ENCODE peak calls at places on chromosomes 11 and 22, in eight cellular contexts. P, E, K, H, M, B, A and U are unnamed samples.

GRCh38 chr11:65593518-65594414 is 1.8 kb downstream of the KCNK7 start:
- DNase-seq in A (no peak), M (no peak), P (no peak), H (no peak), K (peak; percentile 63), E (peak; percentile 57), B (peak; percentile 61), U (peak; percentile 75)

GRCh38 chr11:93490996-93491618 is 52.1 kb downstream of the SMCO4 start:
- DNase-seq in B (no peak), K (no peak), P (no peak), H (no peak), E (no peak), A (no peak), M (no peak), U (no peak)

GRCh38 chr11:33160147-33160546 is 1.1 kb downstream of the CSTF3 start:
- DNase-seq in K (no peak), E (no peak), M (no peak), A (no peak), P (no peak), H (no peak), B (no peak), U (no peak)

GRCh38 chr11:48081151-48082010 is 101.0 kb downstream of the PTPRJ start:
- DNase-seq in H (peak; percentile 76), P (no peak), A (no peak), B (no peak), K (peak; percentile 42), E (no peak), M (no peak), U (no peak)

GRCh38 chr11:25961539-25961938 is 370.4 kb upstream of the ANO3 start:
- DNase-seq in E (no peak), B (no peak), A (no peak), H (no peak), P (no peak), M (no peak), K (no peak), U (no peak)

GRCh38 chr22:46803031-46803880 is 40.8 kb downstream of the TBC1D22A start:
- DNase-seq in P (peak; percentile 78), M (peak; percentile 67), E (peak; percentile 84), K (peak; percentile 74), B (peak; percentile 67), A (no peak), H (no peak), U (peak; percentile 84)

GRCh38 chr11:81496566-81496965 is 1237.1 kb downstream of the FAM181B start:
- DNase-seq in H (no peak), P (no peak), B (no peak), K (no peak), E (no peak), M (no peak), A (no peak), U (no peak)

GRCh38 chr11:94880216-94880615 is 93.1 kb downstream of the CWC15 start:
- DNase-seq in A (no peak), M (no peak), B (no peak), E (no peak), P (no peak), H (no peak), K (no peak), U (no peak)

GRCh38 chr11:106399075-106399500 is 321.6 kb downstream of the AASDHPPT start:
- DNase-seq in H (peak; percentile 8), B (no peak), P (no peak), E (no peak), A (peak; percentile 88), M (peak; percentile 15), K (no peak), U (no peak)

GRCh38 chr11:129699711-129700304 is 115.8 kb upstream of the TMEM45B start:
- DNase-seq in M (no peak), K (no peak), A (no peak), B (no peak), H (no peak), E (peak; percentile 6), P (no peak), U (no peak)

GRCh38 chr11:128956401-128957203 is 13.9 kb upstream of the TP53AIP1 start:
- DNase-seq in P (no peak), A (peak; percentile 14), E (peak; percentile 73), M (peak; percentile 60), B (peak; percentile 49), K (peak; percentile 16), H (no peak), U (peak; percentile 60)

GRCh38 chr11:60891103-60891741 is 15.2 kb downstream of the PRPF19 start:
- DNase-seq in H (no peak), A (no peak), K (no peak), P (no peak), B (no peak), E (no peak), M (no peak), U (no peak)

GRCh38 chr11:85746640-85747039 is 60.6 kb upstream of the CCDC89 start:
- DNase-seq in M (no peak), H (no peak), E (no peak), B (no peak), A (no peak), K (no peak), P (no peak), U (no peak)

GRCh38 chr22:26763633-26764295 is 106.4 kb downstream of the MIAT start:
- DNase-seq in P (no peak), A (peak; percentile 96), M (no peak), K (no peak), B (no peak), H (no peak), E (no peak), U (no peak)

GRCh38 chr22:27310966-27311665 is 490.4 kb downstream of the MN1 start:
- DNase-seq in M (no peak), K (no peak), P (peak; percentile 61), B (peak; percentile 49), H (no peak), E (no peak), A (no peak), U (no peak)

GRCh38 chr22:46963672-46964545 is 201.5 kb downstream of the TBC1D22A start:
- DNase-seq in K (no peak), H (no peak), P (no peak), A (no peak), E (no peak), B (no peak), M (no peak), U (no peak)

GRCh38 chr11:66322732-66323427 is 6.0 kb upstream of the CD248 start:
- DNase-seq in M (no peak), K (no peak), A (no peak), P (peak; percentile 54), B (no peak), E (no peak), H (no peak), U (no peak)

GRCh38 chr11:131688056-131688693 is 317.8 kb downstream of the NTM start:
- DNase-seq in E (peak; percentile 84), M (peak; percentile 43), A (no peak), P (peak; percentile 89), B (peak; percentile 84), H (peak; percentile 44), K (peak; percentile 50), U (peak; percentile 87)

GRCh38 chr11:68863553-68864265 is 22.0 kb upstream of the CPT1A start:
- DNase-seq in M (no peak), K (no peak), B (no peak), A (no peak), P (no peak), E (no peak), H (no peak), U (no peak)

GRCh38 chr11:15645201-15645600 is 530.5 kb downstream of the INSC start:
- DNase-seq in B (no peak), P (no peak), K (no peak), M (no peak), E (no peak), H (no peak), A (no peak), U (no peak)

GRCh38 chr22:37561209-37562048 is 1.1 kb downstream of the CDC42EP1 start:
- DNase-seq in K (peak; percentile 91), E (peak; percentile 94), A (no peak), B (peak; percentile 93), M (peak; percentile 96), H (peak; percentile 92), P (peak; percentile 89), U (peak; percentile 91)

GRCh38 chr11:119416606-119417580 is 6.1 kb downstream of the THY1 start:
- DNase-seq in K (no peak), B (no peak), P (no peak), H (no peak), E (no peak), A (peak; percentile 43), M (no peak), U (no peak)

GRCh38 chr22:41524809-41525449 is 19.3 kb downstream of the POLR3H start:
- DNase-seq in A (no peak), M (no peak), E (no peak), H (no peak), B (no peak), P (no peak), K (peak; percentile 63), U (peak; percentile 56)

GRCh38 chr11:35943294-35943693 is 568 bp upstream of the LDLRAD3 start:
- DNase-seq in K (no peak), H (no peak), B (no peak), M (no peak), A (no peak), P (no peak), E (no peak), U (no peak)

GRCh38 chr11:30062103-30062502 is 45.3 kb upstream of the KCNA4 start:
- DNase-seq in M (no peak), P (no peak), H (no peak), B (no peak), A (no peak), K (no peak), E (no peak), U (no peak)